ENCODE peak calls at places on chromosomes 12 and 14, in six cellular contexts. F is GM12878, O is H1, H is GM12891, B is HepG2, G is K562. M is an unnamed sample.

GRCh38 chr12:102061096-102061555 is 665 bp downstream of the WASHC3 start:
- DNase-seq in F (peak), O (no peak), H (no peak), B (peak), G (no peak), M (no peak)

GRCh38 chr14:55249423-55249822 is 21.8 kb upstream of the FBXO34 start:
- DNase-seq in F (no peak), O (no peak), H (no peak), B (no peak), G (no peak), M (no peak)

GRCh38 chr12:88836156-88836555 is 255.9 kb upstream of the KITLG start:
- DNase-seq in F (no peak), O (no peak), H (no peak), B (peak), G (no peak), M (no peak)

GRCh38 chr14:98593361-98593761 is 678.6 kb downstream of the BCL11B start:
- DNase-seq in F (no peak), O (no peak), H (no peak), B (no peak), G (no peak), M (no peak)

GRCh38 chr12:53484686-53485567 is 14.3 kb downstream of the MAP3K12 start:
- DNase-seq in F (no peak), O (no peak), H (no peak), B (no peak), G (no peak), M (no peak)

GRCh38 chr12:795305-795704 is 42.9 kb downstream of the WNK1 start:
- DNase-seq in F (no peak), O (no peak), H (no peak), B (no peak), G (no peak), M (no peak)

GRCh38 chr12:124777399-124778372 is 86.0 kb downstream of the SCARB1 start:
- DNase-seq in F (no peak), O (no peak), H (no peak), B (peak), G (no peak), M (no peak)

GRCh38 chr12:125247477-125247876 is 182.2 kb downstream of the AACS start:
- DNase-seq in F (no peak), O (no peak), H (no peak), B (no peak), G (peak), M (no peak)

GRCh38 chr12:125690841-125691240 is 625.6 kb downstream of the AACS start:
- DNase-seq in F (no peak), O (no peak), H (no peak), B (no peak), G (no peak), M (no peak)

GRCh38 chr14:59254146-59254910 is 65.9 kb downstream of the DAAM1 start:
- DNase-seq in F (no peak), O (no peak), H (no peak), B (no peak), G (no peak), M (no peak)

GRCh38 chr12:123761841-123762714 is at the start of gene DNAH10:
- DNase-seq in F (peak), O (peak), H (peak), B (peak), G (no peak), M (peak)

GRCh38 chr12:49345048-49345839 is 1.4 kb upstream of the DNAJC22 start:
- DNase-seq in F (no peak), O (peak), H (peak), B (no peak), G (no peak), M (no peak)

GRCh38 chr14:61870163-61870562 is 107.9 kb downstream of the SNAPC1 start:
- DNase-seq in F (no peak), O (no peak), H (no peak), B (no peak), G (no peak), M (no peak)

GRCh38 chr14:75476274-75476995 is 45.8 kb upstream of the BATF start:
- DNase-seq in F (no peak), O (no peak), H (no peak), B (peak), G (no peak), M (no peak)

GRCh38 chr14:23061995-23062394 is 4.7 kb upstream of the CDH24 start:
- DNase-seq in F (no peak), O (no peak), H (no peak), B (peak), G (no peak), M (no peak)

GRCh38 chr12:12776261-12776660 is 9.2 kb upstream of the APOLD1 start:
- DNase-seq in F (no peak), O (no peak), H (no peak), B (peak), G (no peak), M (no peak)

GRCh38 chr12:118541945-118542344 is 165.6 kb downstream of the SUDS3 start:
- DNase-seq in F (no peak), O (no peak), H (no peak), B (no peak), G (peak), M (no peak)

GRCh38 chr14:96574633-96575191 is 72.5 kb downstream of the PAPOLA start:
- DNase-seq in F (no peak), O (no peak), H (no peak), B (no peak), G (no peak), M (no peak)

GRCh38 chr12:111154180-111154579 is 214.7 kb downstream of the PHETA1 start:
- DNase-seq in F (no peak), O (no peak), H (no peak), B (no peak), G (no peak), M (no peak)

GRCh38 chr12:74408601-74409166 is 129.0 kb upstream of the ATXN7L3B start:
- DNase-seq in F (no peak), O (no peak), H (no peak), B (no peak), G (no peak), M (no peak)

GRCh38 chr12:71216725-71217579 is 59.2 kb upstream of the TSPAN8 start:
- DNase-seq in F (no peak), O (no peak), H (no peak), B (peak), G (peak), M (no peak)

GRCh38 chr14:50829472-50830043 is 1.4 kb downstream of the NIN start:
- DNase-seq in F (no peak), O (peak), H (no peak), B (no peak), G (no peak), M (no peak)

GRCh38 chr14:68853749-68854148 is 60.9 kb upstream of the ZFP36L1 start:
- DNase-seq in F (no peak), O (peak), H (no peak), B (no peak), G (no peak), M (no peak)

GRCh38 chr14:68854421-68854820 is 61.6 kb upstream of the ZFP36L1 start:
- DNase-seq in F (no peak), O (peak), H (no peak), B (no peak), G (no peak), M (no peak)

GRCh38 chr14:68860771-68861170 is 67.9 kb upstream of the ZFP36L1 start:
- DNase-seq in F (no peak), O (no peak), H (no peak), B (no peak), G (no peak), M (no peak)

GRCh38 chr14:68857671-68858070 is 64.8 kb upstream of the ZFP36L1 start:
- DNase-seq in F (no peak), O (peak), H (no peak), B (no peak), G (no peak), M (no peak)

DNA sequence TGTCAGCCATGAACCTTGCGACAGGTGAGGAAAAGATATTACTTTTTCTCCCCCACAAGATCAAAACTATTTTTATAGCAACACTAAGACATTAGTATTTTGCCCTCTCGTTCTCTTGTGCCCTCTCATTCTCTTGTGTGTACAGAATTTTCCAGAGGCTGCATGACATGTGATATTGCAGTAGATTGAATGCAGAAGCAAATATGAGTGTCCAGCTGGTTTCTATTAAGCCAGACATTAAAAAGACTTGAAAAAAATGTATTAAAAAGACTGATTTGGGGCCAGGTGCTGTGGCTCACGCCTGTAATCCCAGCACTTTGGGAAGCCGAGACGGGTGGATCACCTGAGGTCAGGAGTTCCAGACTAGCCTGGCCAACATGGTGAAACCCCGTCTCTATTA is 63.7 kb upstream of the ZFP36L1 start:
- DNase-seq in F (no peak), O (peak), H (no peak), B (no peak), G (no peak), M (no peak)
- TF ChIP-seq POLR2AphosphoS5 in F (no peak), O (no peak), H (no peak), B (no peak), G (no peak), M (no peak)

GRCh38 chr12:1977109-1977508 is 27.1 kb downstream of the DCP1B start:
- DNase-seq in F (no peak), O (no peak), H (no peak), B (no peak), G (no peak), M (no peak)

GRCh38 chr12:1972260-1972659 is 32.0 kb downstream of the DCP1B start:
- DNase-seq in F (no peak), O (no peak), H (no peak), B (no peak), G (no peak), M (no peak)

GRCh38 chr12:1970331-1970900 is 33.8 kb downstream of the DCP1B start:
- DNase-seq in F (no peak), O (no peak), H (no peak), B (no peak), G (no peak), M (no peak)

GRCh38 chr12:1974812-1975211 is 29.4 kb downstream of the DCP1B start:
- DNase-seq in F (no peak), O (no peak), H (no peak), B (no peak), G (no peak), M (no peak)

DNA sequence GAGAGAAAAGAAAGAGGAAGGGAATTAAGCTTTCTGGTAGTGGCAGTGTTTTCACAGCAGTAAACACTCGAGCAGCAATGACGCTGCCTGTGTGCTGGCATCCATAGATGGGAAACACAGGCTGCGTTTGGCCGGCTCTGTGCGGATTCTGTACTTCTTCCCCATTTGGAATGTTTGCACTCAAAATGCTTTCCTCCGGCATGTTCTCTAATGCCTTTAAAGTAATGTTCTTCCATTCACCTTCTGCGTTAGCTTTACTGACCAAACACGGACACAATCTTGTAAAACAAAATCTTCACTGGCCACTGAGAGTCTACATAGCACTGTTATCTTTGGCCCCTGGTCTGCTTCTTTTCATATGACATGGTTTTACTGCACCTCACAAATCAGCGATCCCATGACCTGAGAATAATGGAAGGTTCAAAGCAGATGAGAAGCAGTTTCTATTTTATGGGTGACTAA is 31.4 kb downstream of the DCP1B start:
- DNase-seq in F (no peak), O (no peak), H (no peak), B (no peak), G (no peak), M (no peak)
- TF ChIP-seq POLR2A in F (no peak), O (no peak), H (no peak), B (no peak), G (no peak), M (no peak)

GRCh38 chr14:64643709-64644108 is 60.5 kb upstream of the PLEKHG3 start:
- DNase-seq in F (no peak), O (no peak), H (no peak), B (no peak), G (no peak), M (no peak)

GRCh38 chr14:64641760-64642159 is 62.5 kb upstream of the PLEKHG3 start:
- DNase-seq in F (no peak), O (no peak), H (no peak), B (no peak), G (no peak), M (no peak)

GRCh38 chr14:64644629-64645028 is 59.6 kb upstream of the PLEKHG3 start:
- DNase-seq in F (no peak), O (no peak), H (no peak), B (no peak), G (no peak), M (no peak)

GRCh38 chr14:64646103-64646502 is 58.1 kb upstream of the PLEKHG3 start:
- DNase-seq in F (no peak), O (no peak), H (no peak), B (no peak), G (no peak), M (no peak)

GRCh38 chr14:64645220-64645891 is 58.9 kb upstream of the PLEKHG3 start:
- DNase-seq in F (no peak), O (no peak), H (no peak), B (peak), G (no peak), M (no peak)
- TF ChIP-seq TAF1 in F (no peak), O (no peak), H (no peak), B (no peak), G (no peak), M (no peak)

GRCh38 chr12:100141666-100141997 is 1.0 kb downstream of the BLTP3B start:
- DNase-seq in F (no peak), O (no peak), H (no peak), B (no peak), G (peak), M (no peak)
- TF ChIP-seq POLR2AphosphoS5 in F (no peak), O (no peak), H (no peak), B (no peak), G (no peak), M (no peak)

GRCh38 chr14:77125275-77126073 is 16.1 kb downstream of the ZDHHC22 start:
- DNase-seq in F (no peak), O (no peak), H (no peak), B (no peak), G (no peak), M (no peak)

GRCh38 chr14:77126074-77126325 is 15.6 kb downstream of the ZDHHC22 start:
- DNase-seq in F (no peak), O (no peak), H (no peak), B (no peak), G (no peak), M (no peak)

GRCh38 chr14:77124345-77125274 is 17.0 kb downstream of the ZDHHC22 start:
- DNase-seq in F (no peak), O (peak), H (peak), B (no peak), G (peak), M (peak)

GRCh38 chr14:77122555-77123125 is 19.0 kb downstream of the ZDHHC22 start:
- DNase-seq in F (no peak), O (no peak), H (no peak), B (no peak), G (no peak), M (no peak)

GRCh38 chr14:77123381-77124344 is 17.9 kb downstream of the ZDHHC22 start:
- DNase-seq in F (no peak), O (no peak), H (no peak), B (no peak), G (no peak), M (no peak)
- TF ChIP-seq POLR2A in F (no peak), O (no peak), H (no peak), B (no peak), G (no peak), M (no peak)

M was measured in GM12892.